ENCODE peak calls at places on chromosomes 2 and 18, in six cellular contexts. P, G, K, F, Y and T are unnamed samples.

GRCh38 chr2:143264851-143265250 is 135.6 kb downstream of the ARHGAP15 start:
- DNase-seq in F (no peak), Y (peak; percentile 92), P (no peak), G (peak; percentile 21), K (no peak), T (no peak)

GRCh38 chr2:121489284-121489683 is 41.4 kb upstream of the RNU4ATAC start:
- DNase-seq in K (no peak), G (no peak), Y (no peak), F (no peak), P (no peak), T (no peak)

GRCh38 chr18:76593838-76594237 is 98.8 kb upstream of the ZNF516 start:
- DNase-seq in F (no peak), Y (no peak), P (no peak), K (no peak), G (no peak), T (no peak)

GRCh38 chr2:173149491-173149890 is 73.8 kb downstream of the MAP3K20 start:
- DNase-seq in Y (no peak), G (no peak), K (no peak), F (peak; percentile 22), P (no peak), T (peak; percentile 38)

GRCh38 chr2:16048466-16048865 is 108.1 kb downstream of the MYCN start:
- DNase-seq in Y (no peak), K (no peak), G (no peak), P (no peak), F (no peak), T (no peak)

GRCh38 chr2:102001767-102002142 is 10.0 kb downstream of the IL1R2 start:
- DNase-seq in P (no peak), K (no peak), Y (no peak), G (no peak), F (no peak), T (no peak)

GRCh38 chr18:35267161-35267651 is 22.8 kb downstream of the ZSCAN30 start:
- DNase-seq in K (peak; percentile 78), P (no peak), Y (peak; percentile 49), G (peak; percentile 7), F (peak; percentile 66), T (no peak)

GRCh38 chr2:207833265-207833751 is 63.6 kb upstream of the FZD5 start:
- DNase-seq in F (no peak), G (peak; percentile 27), Y (no peak), K (peak; percentile 10), P (no peak), T (peak; percentile 74)

GRCh38 chr2:1582891-1583341 is 161.4 kb downstream of the PXDN start:
- DNase-seq in G (no peak), P (no peak), K (no peak), Y (no peak), F (no peak), T (no peak)
- TF ChIP-seq CTCF in G (peak; percentile 7), P (no peak), K (no peak), Y (no peak), F (no peak), T (no peak)

GRCh38 chr18:73980289-73980979 is 167.2 kb downstream of the FBXO15 start:
- DNase-seq in F (no peak), K (peak; percentile 25), Y (peak; percentile 9), G (peak; percentile 16), P (no peak), T (no peak)
- TF ChIP-seq CTCF in F (no peak), K (no peak), Y (peak; percentile 25), G (peak; percentile 61), P (peak; percentile 22), T (no peak)

DNA sequence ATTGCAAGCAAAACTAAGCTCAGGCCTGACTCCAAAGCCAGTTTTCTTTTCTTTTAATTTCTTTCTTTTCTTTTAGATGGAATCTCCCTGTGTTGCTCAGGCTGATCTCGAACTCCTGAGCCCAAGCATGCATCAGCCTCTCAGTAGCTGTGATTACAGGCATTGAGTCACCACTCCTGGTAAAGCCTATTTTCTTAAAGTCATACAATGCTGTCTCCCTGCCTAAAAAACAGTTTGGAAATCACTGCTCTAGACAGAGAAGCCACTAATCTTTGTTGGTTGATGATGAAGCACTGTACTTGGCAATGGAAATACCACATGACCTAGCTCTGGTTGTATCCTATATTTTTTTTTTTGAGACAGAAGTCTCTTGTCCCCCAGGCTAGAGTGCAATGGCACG is 33.1 kb upstream of the ZNF532 start:
- DNase-seq in K (no peak), F (no peak), Y (peak; percentile 80), P (no peak), G (peak; percentile 33), T (no peak)
- TF ChIP-seq CTCF in K (no peak), F (no peak), Y (no peak), P (no peak), G (no peak), T (no peak)

DNA sequence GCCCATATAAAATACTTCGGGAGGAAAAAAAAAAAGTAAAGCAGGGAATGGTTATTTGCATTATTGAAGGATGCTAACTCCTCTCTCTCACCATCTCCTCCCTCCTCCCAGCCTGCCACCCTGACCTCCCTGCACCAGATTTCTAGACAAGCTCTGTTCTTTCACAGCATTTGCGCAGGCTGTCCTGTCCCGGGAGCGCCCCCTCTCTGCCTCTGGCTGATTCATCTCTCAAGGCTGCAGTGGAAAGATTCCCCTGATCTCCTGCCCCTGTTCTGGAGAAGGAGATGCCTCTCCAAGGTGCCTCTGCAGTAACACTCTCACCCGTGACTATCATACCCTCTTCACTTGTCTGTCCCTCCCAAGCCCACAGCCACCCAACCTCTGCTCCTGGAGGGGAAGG is 38.5 kb downstream of the COL4A4 start:
- DNase-seq in G (no peak), Y (no peak), P (no peak), F (no peak), K (no peak), T (no peak)
- TF ChIP-seq CTCF in G (peak; percentile 64), Y (no peak), P (peak; percentile 19), F (no peak), K (no peak), T (peak; percentile 16)

DNA sequence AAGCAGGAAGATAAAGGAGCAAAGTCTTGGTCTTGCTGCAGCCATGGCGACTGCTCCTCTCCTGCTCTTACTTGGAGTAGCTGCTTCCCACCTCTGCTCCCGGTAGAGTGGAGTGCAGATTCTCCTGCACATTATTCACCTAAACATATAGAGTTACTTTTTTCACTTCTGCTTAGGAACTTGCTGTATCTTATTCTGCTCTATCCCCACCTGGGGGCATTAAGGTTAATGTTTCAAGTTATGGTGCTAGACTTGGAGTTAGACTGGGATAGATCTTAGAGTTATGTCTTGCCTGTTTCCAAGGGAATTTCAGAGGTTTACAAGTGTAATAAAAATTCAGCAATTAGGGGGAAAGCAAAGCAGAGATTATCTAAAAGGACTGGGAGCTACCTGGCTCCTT is 144.2 kb downstream of the SETBP1 start:
- DNase-seq in K (no peak), Y (no peak), P (no peak), F (no peak), G (no peak), T (no peak)
- TF ChIP-seq CTCF in K (no peak), Y (no peak), P (no peak), F (no peak), G (no peak), T (no peak)

DNA sequence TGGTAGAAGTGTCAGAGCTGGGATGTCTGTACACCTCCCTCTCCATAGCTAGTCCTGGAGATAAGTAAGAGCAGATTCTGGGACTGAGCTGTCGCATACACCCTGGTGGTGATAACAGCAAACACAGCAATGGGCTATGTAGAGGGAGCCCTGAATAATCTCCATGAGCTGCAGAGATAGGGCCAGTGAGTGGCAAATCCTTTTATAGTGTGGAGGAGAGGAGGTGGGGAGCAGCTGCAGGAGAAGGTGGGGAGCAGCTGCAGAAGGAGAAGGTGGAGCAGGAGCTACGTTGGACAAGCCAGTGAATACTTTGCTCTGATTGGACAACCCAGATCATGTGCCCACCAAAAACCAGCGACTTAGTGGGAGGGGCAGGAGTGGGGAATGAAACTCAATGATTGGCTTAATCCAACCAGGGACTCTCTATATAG is 85.5 kb downstream of the TMEM247 start:
- DNase-seq in K (no peak), G (no peak), Y (no peak), F (no peak), P (peak; percentile 71), T (no peak)
- TF ChIP-seq CTCF in K (no peak), G (no peak), Y (no peak), F (no peak), P (peak; percentile 63), T (no peak)

GRCh38 chr2:71126957-71127356 is 3.1 kb downstream of the MCEE start:
- DNase-seq in Y (no peak), F (no peak), P (no peak), K (no peak), G (no peak), T (no peak)

GRCh38 chr2:71129114-71129890 is 727 bp downstream of the MCEE start:
- DNase-seq in G (no peak), K (no peak), F (no peak), P (peak; percentile 5), Y (peak; percentile 15), T (no peak)

GRCh38 chr2:71133603-71134002 is 3.2 kb downstream of the MPHOSPH10 start:
- DNase-seq in K (no peak), G (no peak), F (no peak), Y (no peak), P (no peak), T (no peak)

GRCh38 chr2:71130325-71131260 is at the start of gene MPHOSPH10:
- DNase-seq in G (peak; percentile 92), F (peak; percentile 84), P (peak; percentile 90), Y (peak; percentile 91), K (peak; percentile 92), T (peak; percentile 84)

DNA sequence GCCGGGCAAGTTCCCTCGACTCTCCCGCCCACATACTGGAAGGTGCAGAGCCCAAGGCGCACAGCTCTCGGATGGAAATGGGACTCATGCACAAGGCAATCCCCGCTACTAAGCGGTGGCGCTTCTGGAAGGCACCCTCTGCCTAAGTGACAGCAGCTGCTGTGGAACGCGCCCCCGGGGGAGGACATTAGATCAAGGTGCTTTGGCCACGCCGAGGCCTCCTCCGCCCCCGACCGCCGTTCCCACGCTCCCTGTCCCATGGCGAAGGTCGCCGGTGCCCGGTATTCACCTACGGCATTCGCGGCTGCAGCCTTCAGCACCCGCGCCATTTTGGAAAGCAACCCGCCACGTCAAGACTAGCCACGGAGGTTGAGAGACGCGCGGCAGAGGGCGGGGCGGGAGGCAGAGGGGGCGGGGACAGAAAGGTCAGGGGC is at the start of gene MCEE:
- DNase-seq in P (peak; percentile 88), K (peak; percentile 95), Y (no peak), F (peak; percentile 88), G (peak; percentile 85), T (peak; percentile 88)
- TF ChIP-seq CTCF in P (no peak), K (no peak), Y (no peak), F (no peak), G (no peak), T (no peak)

GRCh38 chr2:96771792-96772618 is 11.3 kb downstream of the CNNM4 start:
- DNase-seq in K (peak; percentile 84), F (no peak), G (no peak), Y (no peak), P (peak; percentile 46), T (no peak)
- TF ChIP-seq CTCF in K (peak; percentile 8), F (no peak), G (no peak), Y (no peak), P (peak; percentile 14), T (no peak)

GRCh38 chr2:86341470-86341869 is 4.0 kb upstream of the REEP1 start:
- DNase-seq in F (no peak), Y (no peak), G (no peak), P (no peak), K (no peak), T (no peak)
- TF ChIP-seq CTCF in F (no peak), Y (no peak), G (no peak), P (no peak), K (no peak), T (no peak)

GRCh38 chr2:215084080-215084479 is 54.3 kb downstream of the ABCA12 start:
- DNase-seq in Y (no peak), P (no peak), K (no peak), F (no peak), G (no peak), T (no peak)
- TF ChIP-seq CTCF in Y (no peak), P (no peak), K (no peak), F (no peak), G (no peak), T (no peak)